ENCODE peak calls at places on chromosomes 6 and 20, in seven cellular contexts. J is HFF-Myc, W is cardiac fibroblast, Y is heart right ventricle, B is fibroblast of lung, G is AG10803, L is fibroblast of villous mesenchyme. O is an unnamed sample.
A peak's percentile ranks its signal among the peaks of the same experiment; 100 is the strongest.

GRCh38 chr6:83921315-83921714 is 61.8 kb downstream of the CYB5R4 start:
- DNase-seq in B (no peak), G (no peak), J (no peak), L (no peak), W (no peak), Y (no peak), O (no peak)

GRCh38 chr6:23301546-23301945 is 732.2 kb downstream of the HDGFL1 start:
- DNase-seq in J (no peak), L (no peak), W (no peak), B (no peak), G (no peak), Y (no peak), O (no peak)

GRCh38 chr6:136646377-136646776 is 96.2 kb upstream of the MAP7 start:
- DNase-seq in B (peak; percentile 46), G (peak; percentile 59), W (peak; percentile 59), Y (no peak), L (peak; percentile 49), J (no peak), O (no peak)

GRCh38 chr6:113529191-113529590 is 328.0 kb upstream of the MARCKS start:
- DNase-seq in B (no peak), G (peak; percentile 34), Y (no peak), W (peak; percentile 7), L (no peak), J (no peak), O (no peak)

GRCh38 chr20:18276821-18277220 is 11.5 kb upstream of the ZNF133 start:
- DNase-seq in B (peak; percentile 70), G (peak; percentile 59), Y (peak; percentile 46), L (peak; percentile 65), W (peak; percentile 79), J (peak; percentile 40), O (no peak)

GRCh38 chr6:34560366-34561226 is 4.5 kb upstream of the SPDEF start:
- DNase-seq in Y (no peak), B (peak; percentile 59), G (peak; percentile 17), W (peak; percentile 52), J (peak; percentile 10), L (peak; percentile 51), O (no peak)

GRCh38 chr20:8305449-8305978 is 173.4 kb downstream of the PLCB1 start:
- DNase-seq in Y (peak; percentile 12), B (peak; percentile 43), G (no peak), J (peak; percentile 15), W (peak; percentile 39), L (peak; percentile 64), O (no peak)

GRCh38 chr6:82909551-82909950 is 156.1 kb downstream of the UBE3D start:
- DNase-seq in B (no peak), Y (no peak), J (peak; percentile 59), G (peak; percentile 70), L (no peak), W (no peak), O (no peak)

GRCh38 chr6:43367245-43367984 is 2.0 kb downstream of the ZNF318 start:
- DNase-seq in G (no peak), J (no peak), B (no peak), L (no peak), Y (no peak), W (no peak), O (no peak)

GRCh38 chr20:1185316-1185741 is 548 bp upstream of the TMEM74B start:
- DNase-seq in Y (no peak), L (no peak), G (no peak), B (no peak), W (no peak), J (no peak), O (no peak)

GRCh38 chr6:147283460-147283859 is 79.2 kb downstream of the STXBP5 start:
- DNase-seq in W (no peak), B (peak; percentile 87), Y (no peak), J (peak; percentile 27), G (peak; percentile 73), L (peak; percentile 59), O (no peak)

GRCh38 chr6:21992178-21992967 is 304.5 kb downstream of the PRL start:
- DNase-seq in L (peak; percentile 87), W (peak; percentile 67), J (no peak), G (peak; percentile 54), Y (no peak), B (peak; percentile 60), O (no peak)

GRCh38 chr20:35040090-35040489 is 52.5 kb downstream of the TRPC4AP start:
- DNase-seq in J (no peak), L (no peak), B (no peak), Y (no peak), W (no peak), G (no peak), O (no peak)

GRCh38 chr6:17721671-17722070 is 14.9 kb upstream of the NUP153 start:
- DNase-seq in G (no peak), W (no peak), Y (no peak), J (no peak), L (no peak), B (no peak), O (no peak)

GRCh38 chr20:61900376-61901293 is 165.0 kb downstream of the TAF4 start:
- DNase-seq in Y (no peak), W (no peak), B (peak; percentile 5), G (no peak), L (no peak), J (no peak), O (no peak)

GRCh38 chr6:169966312-169967181 is 215.1 kb downstream of the ERMARD start:
- DNase-seq in W (no peak), Y (no peak), L (no peak), J (no peak), G (no peak), B (no peak), O (no peak)

GRCh38 chr6:159110013-159110412 is 59.2 kb upstream of the FNDC1 start:
- DNase-seq in G (peak; percentile 49), W (peak; percentile 45), L (peak; percentile 49), Y (no peak), B (peak; percentile 60), J (peak; percentile 43), O (no peak)

GRCh38 chr20:34713194-34713943 is 9.2 kb downstream of the TP53INP2 start:
- DNase-seq in L (peak; percentile 98), B (peak; percentile 98), G (peak; percentile 93), W (peak; percentile 98), J (peak; percentile 89), Y (peak; percentile 52), O (no peak)

GRCh38 chr20:24782801-24783630 is 166.1 kb upstream of the CST7 start:
- DNase-seq in L (no peak), G (no peak), W (no peak), Y (no peak), B (no peak), J (no peak), O (no peak)
- TF ChIP-seq CTCF in L (no peak), G (no peak), W (no peak), Y (no peak), B (peak; percentile 4), J (peak; percentile 22), O (no peak)

GRCh38 chr6:158044525-158044888 is 62.8 kb downstream of the SYNJ2 start:
- DNase-seq in G (no peak), W (no peak), J (no peak), L (peak; percentile 59), B (no peak), Y (no peak), O (no peak)
- H3K4me3 ChIP-seq in G (no peak overlapping the region), W (no peak overlapping the region), J (no peak overlapping the region), L (no peak overlapping the region), B (no peak overlapping the region), Y (no peak overlapping the region), O (no peak overlapping the region)

GRCh38 chr20:24098886-24099285 is 110.3 kb upstream of the GGTLC1 start:
- DNase-seq in B (no peak), W (peak; percentile 65), J (no peak), Y (no peak), G (peak; percentile 27), L (peak; percentile 1), O (no peak)

GRCh38 chr20:24102749-24103148 is 114.2 kb upstream of the GGTLC1 start:
- DNase-seq in G (no peak), W (peak; percentile 7), J (no peak), L (no peak), Y (no peak), B (no peak), O (no peak)

GRCh38 chr20:24106155-24106800 is 117.7 kb upstream of the GGTLC1 start:
- DNase-seq in W (no peak), Y (no peak), L (no peak), J (no peak), B (no peak), G (no peak), O (no peak)

GRCh38 chr20:24100370-24101011 is 111.9 kb upstream of the GGTLC1 start:
- DNase-seq in J (peak; percentile 5), B (peak; percentile 51), G (peak; percentile 46), Y (peak; percentile 30), L (peak; percentile 34), W (peak; percentile 78), O (no peak)

DNA sequence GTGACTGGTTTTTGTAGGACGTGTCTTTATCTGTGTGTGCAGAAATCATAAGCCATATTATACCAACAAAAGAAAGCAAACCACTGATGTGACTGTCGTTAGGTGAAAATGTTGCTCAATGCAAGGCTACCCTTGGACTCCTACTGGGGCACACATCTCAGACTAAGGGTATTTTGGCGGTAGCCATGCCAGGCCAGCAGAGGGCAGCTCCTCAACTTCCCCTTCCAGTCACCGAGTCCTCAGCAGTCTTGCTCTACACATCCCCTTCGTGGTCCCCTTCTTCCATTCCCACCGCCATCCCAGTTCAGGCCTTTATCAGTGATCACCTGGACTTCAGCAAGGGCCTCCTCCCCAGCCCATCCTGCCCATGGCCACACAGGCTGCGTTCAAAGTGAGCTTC is 113.7 kb upstream of the GGTLC1 start:
- DNase-seq in W (no peak), B (no peak), Y (no peak), J (no peak), L (no peak), G (no peak), O (no peak)
- TF ChIP-seq CTCF in W (peak; percentile 28), B (peak; percentile 21), Y (peak; percentile 35), J (peak; percentile 27), L (peak; percentile 8), G (peak; percentile 37), O (no peak)

GRCh38 chr20:3681931-3682820 is at the start of gene ADAM33:
- DNase-seq in G (peak; percentile 62), L (peak; percentile 52), Y (no peak), B (peak; percentile 36), W (peak; percentile 59), J (no peak), O (no peak)

GRCh38 chr20:3680701-3681351 is 984 bp downstream of the ADAM33 start:
- DNase-seq in B (peak; percentile 10), L (peak; percentile 54), Y (no peak), W (no peak), G (no peak), J (no peak), O (no peak)

GRCh38 chr20:3678893-3679720 is 2.7 kb downstream of the ADAM33 start:
- DNase-seq in G (peak; percentile 78), J (peak; percentile 55), B (no peak), W (no peak), L (peak; percentile 20), Y (no peak), O (no peak)

GRCh38 chr20:3679749-3680700 is 1.8 kb downstream of the ADAM33 start:
- DNase-seq in G (peak; percentile 96), J (peak; percentile 63), B (peak; percentile 69), Y (no peak), W (peak; percentile 90), L (peak; percentile 86), O (peak; percentile 89)

DNA sequence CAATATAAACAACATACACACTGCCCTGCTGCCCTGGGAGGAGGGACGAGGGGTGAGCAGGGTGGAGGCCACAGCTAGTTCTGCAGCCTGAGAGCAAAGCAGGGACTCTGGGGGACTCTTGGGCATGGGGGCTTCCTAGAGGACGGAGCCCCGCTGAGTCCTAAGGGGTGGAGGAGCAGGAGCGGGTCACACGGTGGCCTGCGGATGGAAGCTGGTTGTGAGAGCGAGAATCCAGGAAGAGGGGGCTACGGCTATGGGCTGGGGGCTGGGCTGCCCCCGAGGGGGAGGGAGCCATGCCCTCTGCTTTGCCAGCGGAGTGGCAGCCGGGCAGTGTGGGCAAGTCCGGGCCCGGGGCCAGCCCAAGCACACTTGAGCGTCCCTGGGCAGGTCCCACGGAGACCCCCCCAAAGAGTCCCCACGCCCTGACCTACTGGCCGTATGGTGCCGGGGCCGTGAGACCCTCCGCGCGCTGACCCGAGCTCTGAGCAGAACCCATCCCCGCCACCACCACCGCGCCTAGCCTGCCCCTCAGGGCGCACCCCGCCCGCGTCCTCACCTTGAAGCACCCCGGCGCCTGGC is 369 bp downstream of the ADAM33 start:
- DNase-seq in Y (no peak), G (no peak), J (no peak), L (no peak), W (no peak), B (no peak), O (no peak)
- H3K4me3 ChIP-seq in Y (peak overlapping the region; percentile 48), G (peak overlapping the region; percentile 97), J (peak overlapping the region; percentile 94), L (peak overlapping the region; percentile 79), W (peak overlapping the region; percentile 60), B (peak overlapping the region; percentile 68), O (peak overlapping the region; percentile 76)